ENCODE peak calls at places on chromosomes 7 and 10, in five cellular contexts. B is IMR-90, A is PC-9, V is prostate gland, P is right lobe of liver. U is an unnamed sample.
A peak's percentile ranks its signal among the peaks of the same experiment; 100 is the strongest.

GRCh38 chr7:70393956-70394355 is 738.0 kb upstream of the GALNT17 start:
- DNase-seq in A (no peak), P (no peak), V (no peak), B (no peak), U (no peak)

GRCh38 chr7:94907420-94908203 is at the start of gene PPP1R9A:
- DNase-seq in P (peak; percentile 62), V (peak; percentile 16), A (no peak), B (no peak), U (no peak)

GRCh38 chr7:73596191-73597065 is 18.0 kb upstream of the TBL2 start:
- DNase-seq in A (no peak), B (no peak), V (no peak), P (no peak), U (no peak)

GRCh38 chr7:153381275-153382119 is 621.9 kb downstream of the ACTR3B start:
- DNase-seq in P (peak; percentile 59), A (no peak), V (no peak), B (no peak), U (no peak)

GRCh38 chr7:134343136-134343535 is 26.4 kb upstream of the SLC35B4 start:
- DNase-seq in P (no peak), B (no peak), V (no peak), A (no peak), U (no peak)

GRCh38 chr7:82741493-82741892 is 297.9 kb upstream of the CACNA2D1 start:
- DNase-seq in P (no peak), B (no peak), A (no peak), V (no peak), U (no peak)

GRCh38 chr7:22420973-22421635 is 64.2 kb upstream of the RAPGEF5 start:
- DNase-seq in B (no peak), P (no peak), V (no peak), A (no peak), U (no peak)

GRCh38 chr7:30143748-30144251 is 9.0 kb downstream of the MTURN start:
- DNase-seq in B (peak; percentile 62), A (peak; percentile 99), V (no peak), P (no peak), U (peak; percentile 40)

GRCh38 chr10:44463511-44464121 is 78.7 kb upstream of the CXCL12 start:
- DNase-seq in V (no peak), B (no peak), A (no peak), P (no peak), U (no peak)

GRCh38 chr10:97590082-97590747 is 694 bp downstream of the C10orf62 start:
- DNase-seq in B (no peak), V (no peak), A (no peak), P (peak; percentile 43), U (no peak)

GRCh38 chr7:137480824-137481365 is 137.4 kb upstream of the PTN start:
- DNase-seq in B (no peak), V (no peak), P (no peak), A (no peak), U (no peak)

GRCh38 chr10:88592425-88592824 is 5.9 kb downstream of the LIPJ start:
- DNase-seq in V (no peak), P (no peak), A (peak; percentile 67), B (no peak), U (no peak)

GRCh38 chr7:141232286-141233051 is 158.6 kb downstream of the TMEM178B start:
- DNase-seq in P (no peak), B (no peak), A (no peak), V (no peak), U (no peak)

GRCh38 chr7:46007990-46008643 is 87.0 kb upstream of the IGFBP3 start:
- DNase-seq in A (peak; percentile 60), P (no peak), V (no peak), B (no peak), U (no peak)

GRCh38 chr7:33904680-33905388 is 505 bp upstream of the BMPER start:
- DNase-seq in P (peak; percentile 55), A (no peak), V (no peak), B (peak; percentile 59), U (no peak)

GRCh38 chr7:41457832-41458437 is 245.0 kb downstream of the INHBA start:
- DNase-seq in B (no peak), V (no peak), P (no peak), A (no peak), U (no peak)

GRCh38 chr7:151251328-151251925 is 2.9 kb upstream of the SMARCD3 start:
- DNase-seq in B (peak; percentile 66), V (no peak), A (no peak), P (no peak), U (peak; percentile 33)

GRCh38 chr7:131352032-131352431 is 24.4 kb downstream of the MKLN1 start:
- DNase-seq in P (no peak), B (no peak), A (no peak), V (no peak), U (no peak)

GRCh38 chr7:98282727-98283126 is 1.2 kb downstream of the BRI3 start:
- DNase-seq in V (no peak), P (no peak), B (no peak), A (no peak), U (no peak)

GRCh38 chr7:98283127-98283886 is 1.8 kb downstream of the BRI3 start:
- DNase-seq in A (peak; percentile 78), B (peak; percentile 56), P (peak; percentile 74), V (no peak), U (peak; percentile 27)

GRCh38 chr7:98284335-98285036 is 3.0 kb downstream of the BRI3 start:
- DNase-seq in V (peak; percentile 77), B (peak; percentile 42), P (peak; percentile 88), A (peak; percentile 89), U (peak; percentile 48)

GRCh38 chr7:98285132-98286092 is 3.9 kb downstream of the BRI3 start:
- DNase-seq in A (no peak), B (no peak), P (no peak), V (no peak), U (no peak)

GRCh38 chr7:98283887-98284222 is 2.4 kb downstream of the BRI3 start:
- DNase-seq in A (no peak), V (no peak), B (no peak), P (no peak), U (no peak)
- H3K27ac ChIP-seq in A (peak overlapping the region; percentile 97), V (peak overlapping the region; percentile 99), B (peak overlapping the region; percentile 91), P (peak overlapping the region; percentile 95), U (peak overlapping the region; percentile 40)

DNA sequence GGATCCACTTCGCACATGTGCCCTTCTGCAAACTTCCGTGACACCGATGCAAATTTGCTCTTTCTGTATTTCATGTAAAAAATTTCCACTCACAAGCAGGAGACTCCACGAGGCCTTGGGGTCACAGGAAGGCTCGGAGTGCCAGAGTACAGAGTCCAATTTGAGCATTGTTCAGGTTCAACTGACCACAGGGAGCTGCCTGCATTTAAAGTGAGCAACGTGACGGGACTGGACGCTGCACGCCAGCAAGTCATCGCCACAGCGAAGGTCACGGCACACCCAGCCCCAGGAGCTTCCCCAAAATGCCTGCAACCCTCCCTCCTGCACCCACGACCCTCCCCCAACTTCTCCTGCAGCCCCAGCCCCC is 41.5 kb upstream of the NKX6-2 start:
- DNase-seq in P (no peak), A (no peak), B (no peak), V (no peak), U (no peak)
- H3K27ac ChIP-seq in P (no peak overlapping the region), A (no peak overlapping the region), B (no peak overlapping the region), V (no peak overlapping the region), U (no peak overlapping the region)

GRCh38 chr7:7239346-7239745 is 57.0 kb downstream of the C1GALT1 start:
- DNase-seq in V (no peak), A (no peak), B (no peak), P (no peak), U (no peak)

GRCh38 chr7:7237201-7237977 is 55.0 kb downstream of the C1GALT1 start:
- DNase-seq in A (no peak), V (no peak), B (no peak), P (no peak), U (no peak)

GRCh38 chr7:7235347-7235746 is 53.0 kb downstream of the C1GALT1 start:
- DNase-seq in V (no peak), A (no peak), B (peak; percentile 39), P (no peak), U (no peak)

GRCh38 chr7:7236041-7236440 is 53.7 kb downstream of the C1GALT1 start:
- DNase-seq in B (no peak), P (no peak), A (peak; percentile 73), V (no peak), U (no peak)

GRCh38 chr7:7237978-7238267 is 55.6 kb downstream of the C1GALT1 start:
- DNase-seq in P (no peak), V (no peak), B (no peak), A (no peak), U (no peak)
- H3K27ac ChIP-seq in P (no peak overlapping the region), V (no peak overlapping the region), B (no peak overlapping the region), A (no peak overlapping the region), U (no peak overlapping the region)

GRCh38 chr7:126973066-126973465 is 279.7 kb downstream of the GRM8 start:
- DNase-seq in V (no peak), B (no peak), A (no peak), P (no peak), U (no peak)

GRCh38 chr7:126972571-126972970 is 280.2 kb downstream of the GRM8 start:
- DNase-seq in V (no peak), B (no peak), P (no peak), A (no peak), U (no peak)
- H3K27ac ChIP-seq in V (no peak overlapping the region), B (no peak overlapping the region), P (no peak overlapping the region), A (no peak overlapping the region), U (no peak overlapping the region)

DNA sequence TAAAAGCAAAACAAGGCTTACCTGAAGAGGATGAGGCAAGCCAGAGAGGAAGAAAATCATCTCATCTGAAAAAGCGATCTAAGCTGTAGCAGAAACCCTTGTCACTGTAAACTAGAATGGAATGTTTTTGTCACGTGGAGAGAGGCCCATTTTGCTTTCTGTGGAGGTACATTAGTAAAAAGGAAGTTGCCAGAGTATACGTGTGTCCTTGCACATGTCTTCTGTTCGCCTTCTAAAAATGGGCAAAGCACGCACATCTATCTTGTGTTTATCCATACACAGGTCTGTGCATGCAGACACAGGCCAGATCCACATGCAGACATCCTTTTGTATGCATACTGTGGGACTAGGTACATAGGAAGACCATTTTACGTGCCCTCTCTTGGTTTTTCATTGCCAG is 33.7 kb downstream of the LRMDA start:
- DNase-seq in P (no peak), B (no peak), A (no peak), V (peak; percentile 40), U (no peak)
- H3K27ac ChIP-seq in P (no peak overlapping the region), B (no peak overlapping the region), A (no peak overlapping the region), V (peak overlapping the region; percentile 22), U (no peak overlapping the region)

DNA sequence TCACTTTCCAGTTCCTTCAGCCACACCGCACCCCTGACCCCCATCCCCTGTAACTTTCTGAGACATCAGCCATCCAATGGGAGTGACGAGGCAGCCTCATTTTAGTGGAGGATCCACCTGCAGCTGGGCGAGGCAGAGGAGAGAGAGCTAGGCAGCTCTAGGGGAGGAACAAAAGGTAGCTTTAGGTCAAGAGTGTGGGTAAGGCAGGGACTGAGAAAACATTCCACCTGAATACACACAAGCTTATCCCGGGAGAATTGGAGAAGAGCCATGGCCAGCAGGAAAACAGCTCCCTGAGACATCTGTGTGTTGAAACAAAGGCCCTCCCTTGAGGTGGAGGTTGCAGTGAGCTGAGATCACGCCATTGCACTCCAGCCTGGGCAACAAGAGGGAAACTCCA is 6.7 kb upstream of the KLRG2 start:
- DNase-seq in V (peak; percentile 58), B (no peak), A (no peak), P (no peak), U (no peak)
- H3K27ac ChIP-seq in V (no peak overlapping the region), B (no peak overlapping the region), A (no peak overlapping the region), P (no peak overlapping the region), U (no peak overlapping the region)